ENCODE peak calls at places on chromosomes 11 and 22, in eight cellular contexts. P is heart left ventricle; C is thoracic aorta; V is pancreas; Z is aorta; Y is ovary; F is tibial nerve; T is effector memory CD4-positive, alpha-beta T cell. I is an unnamed sample.
A peak's percentile ranks its signal among the peaks of the same experiment; 100 is the strongest.

GRCh38 chr22:18103527-18104269 is 6.9 kb upstream of the TUBA8 start:
- DNase-seq in Y (no peak), Z (no peak), V (no peak), P (no peak), T (no peak), F (no peak), C (no peak), I (no peak)

GRCh38 chr22:21862386-21863242 is 4.8 kb downstream of the MAPK1 start:
- DNase-seq in T (no peak), Y (no peak), Z (no peak), F (no peak), C (no peak), P (no peak), V (no peak), I (no peak)

GRCh38 chr11:68471360-68472340 is 11.1 kb downstream of the PPP6R3 start:
- DNase-seq in Y (no peak), C (no peak), F (no peak), P (no peak), V (no peak), T (peak; percentile 38), Z (peak; percentile 67), I (no peak)

GRCh38 chr22:42884616-42885375 is 27.7 kb upstream of the ARFGAP3 start:
- DNase-seq in C (no peak), F (no peak), V (no peak), P (no peak), Y (no peak), Z (no peak), T (no peak), I (no peak)

GRCh38 chr11:69218271-69218682 is 62.5 kb downstream of the SMIM38 start:
- DNase-seq in Z (no peak), P (peak; percentile 1), V (no peak), Y (no peak), F (no peak), T (no peak), C (no peak), I (no peak)

GRCh38 chr11:128830290-128830813 is 36.7 kb downstream of the KCNJ1 start:
- DNase-seq in C (no peak), Y (no peak), F (no peak), Z (no peak), V (no peak), P (no peak), T (no peak), I (no peak)

GRCh38 chr11:84720706-84721402 is 906.3 kb downstream of the DLG2 start:
- DNase-seq in T (no peak), Z (peak; percentile 46), Y (peak; percentile 45), F (peak; percentile 11), P (peak; percentile 13), V (peak; percentile 43), C (no peak), I (peak; percentile 77)

GRCh38 chr11:132263231-132263630 is 892.8 kb downstream of the NTM start:
- DNase-seq in F (no peak), Z (no peak), T (no peak), V (no peak), P (no peak), Y (no peak), C (no peak), I (no peak)

GRCh38 chr11:1565904-1566247 is 6.2 kb downstream of the DUSP8 start:
- DNase-seq in Z (no peak), P (no peak), V (no peak), T (no peak), F (no peak), Y (no peak), C (no peak), I (no peak)

GRCh38 chr11:24422371-24422770 is 74.5 kb upstream of the LUZP2 start:
- DNase-seq in F (no peak), V (no peak), T (no peak), C (no peak), P (no peak), Z (no peak), Y (no peak), I (no peak)

GRCh38 chr22:38737302-38738060 is 18.3 kb downstream of the SUN2 start:
- DNase-seq in T (no peak), Y (no peak), F (no peak), P (no peak), V (no peak), Z (peak; percentile 33), C (no peak), I (peak; percentile 37)

GRCh38 chr11:120563698-120564572 is 52.4 kb downstream of the GRIK4 start:
- DNase-seq in Y (peak; percentile 83), T (no peak), V (no peak), Z (no peak), C (no peak), F (peak; percentile 50), P (peak; percentile 40), I (no peak)

GRCh38 chr11:63911440-63911839 is 5.5 kb downstream of the RCOR2 start:
- DNase-seq in T (no peak), C (no peak), Y (no peak), F (no peak), Z (no peak), V (no peak), P (no peak), I (no peak)

GRCh38 chr11:1033016-1033798 is 3.3 kb downstream of the MUC6 start:
- DNase-seq in C (no peak), V (peak; percentile 47), T (no peak), Z (no peak), F (no peak), P (no peak), Y (no peak), I (no peak)

DNA sequence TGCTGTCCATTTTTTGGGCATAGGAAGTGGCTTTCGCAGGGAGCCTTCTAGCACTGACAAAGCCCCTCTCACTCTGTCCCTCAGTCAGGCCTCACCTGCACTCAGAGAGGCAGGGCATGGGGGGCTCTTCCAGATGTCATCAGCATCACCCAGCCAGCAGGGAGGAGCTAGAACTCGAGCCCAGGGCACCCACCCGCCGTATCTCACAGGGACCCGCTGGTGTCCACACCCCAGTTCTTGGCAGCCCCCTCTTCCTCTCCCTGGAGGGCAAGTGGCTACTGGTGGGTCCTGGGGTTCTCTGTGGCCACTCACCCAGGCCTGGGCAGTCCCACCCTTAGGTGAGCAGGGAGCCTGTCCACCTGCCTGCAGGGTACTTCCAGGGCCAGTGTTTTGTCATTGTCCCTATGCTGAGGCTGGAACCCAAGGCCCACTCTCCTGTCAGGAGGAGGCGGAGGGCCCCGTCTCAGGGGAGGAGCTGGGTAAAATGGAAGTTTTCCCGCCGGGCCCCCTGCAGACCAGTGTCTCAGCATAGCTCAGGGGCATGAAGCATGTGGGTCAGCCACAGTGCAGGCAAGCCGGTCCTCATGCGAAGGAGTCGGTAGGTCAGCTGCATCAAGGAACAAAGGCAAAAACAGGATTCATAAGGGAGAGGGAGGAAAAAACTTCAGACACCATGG is 21.8 kb downstream of the MYO7A start:
- DNase-seq in Z (no peak), Y (no peak), T (no peak), P (no peak), V (no peak), C (no peak), F (no peak), I (peak; percentile 69)
- H3K4me1 ChIP-seq in Z (no peaks in the 10 kb centered on the region), Y (peaks cover 2% of the 10 kb centered on the region), T (peaks cover 26% of the 10 kb centered on the region), P (peaks cover 12% of the 10 kb centered on the region), V (no peaks in the 10 kb centered on the region), C (peaks cover 21% of the 10 kb centered on the region), F (peaks cover 14% of the 10 kb centered on the region), I (no peaks in the 10 kb centered on the region)

DNA sequence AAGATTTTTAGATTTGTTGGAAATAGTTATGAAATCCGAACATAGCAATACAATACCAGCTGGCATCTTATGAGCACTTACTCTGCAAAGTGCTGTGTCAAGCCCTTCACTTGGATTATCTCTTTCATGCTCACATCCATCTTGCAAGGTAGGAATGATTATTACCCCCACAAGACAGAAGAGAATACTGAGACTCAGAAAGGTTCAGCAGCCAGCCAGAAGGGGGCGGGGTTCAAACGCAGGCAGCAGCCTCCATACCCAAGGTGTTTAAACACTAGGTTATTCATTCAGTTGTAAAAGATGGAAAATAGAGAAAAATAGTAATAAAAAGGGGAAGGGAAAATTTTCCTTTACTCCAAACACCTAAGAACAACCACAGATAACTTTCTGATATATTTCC is 158.5 kb downstream of the CCDC34 start:
- DNase-seq in V (no peak), Z (no peak), P (no peak), Y (no peak), T (no peak), C (no peak), F (no peak), I (peak; percentile 50)
- H3K4me1 ChIP-seq in V (peaks cover 25% of the 10 kb centered on the region), Z (peaks cover 7% of the 10 kb centered on the region), P (peaks cover 9% of the 10 kb centered on the region), Y (peaks cover 18% of the 10 kb centered on the region), T (no peaks in the 10 kb centered on the region), C (peaks cover 10% of the 10 kb centered on the region), F (peaks cover 12% of the 10 kb centered on the region), I (no peaks in the 10 kb centered on the region)

GRCh38 chr11:122180435-122180834 is 64.4 kb upstream of the BLID start:
- DNase-seq in C (peak; percentile 60), V (no peak), Z (peak; percentile 81), F (no peak), Y (no peak), T (no peak), P (no peak), I (no peak)
- H3K4me1 ChIP-seq in C (peaks cover 69% of the 10 kb centered on the region), V (no peaks in the 10 kb centered on the region), Z (peaks cover 8% of the 10 kb centered on the region), F (no peaks in the 10 kb centered on the region), Y (peaks cover 2% of the 10 kb centered on the region), T (no peaks in the 10 kb centered on the region), P (peaks cover 6% of the 10 kb centered on the region), I (no peaks in the 10 kb centered on the region)

GRCh38 chr11:75325713-75326438 is 25.6 kb downstream of the ARRB1 start:
- DNase-seq in P (peak; percentile 52), V (peak; percentile 82), F (no peak), T (no peak), Z (peak; percentile 84), Y (peak; percentile 61), C (peak; percentile 56), I (peak; percentile 73)
- H3K4me1 ChIP-seq in P (peaks cover 11% of the 10 kb centered on the region), V (peaks cover 71% of the 10 kb centered on the region), F (peaks cover 28% of the 10 kb centered on the region), T (peaks cover 25% of the 10 kb centered on the region), Z (no peaks in the 10 kb centered on the region), Y (peaks cover 7% of the 10 kb centered on the region), C (peaks cover 10% of the 10 kb centered on the region), I (peaks cover 26% of the 10 kb centered on the region)

GRCh38 chr11:16787035-16787744 is 48.7 kb downstream of the C11orf58 start:
- DNase-seq in V (no peak), C (no peak), T (no peak), F (no peak), Z (no peak), Y (no peak), P (no peak), I (no peak)
- H3K4me1 ChIP-seq in V (peaks cover 5% of the 10 kb centered on the region), C (peaks cover 25% of the 10 kb centered on the region), T (no peaks in the 10 kb centered on the region), F (no peaks in the 10 kb centered on the region), Z (no peaks in the 10 kb centered on the region), Y (no peaks in the 10 kb centered on the region), P (peaks cover 36% of the 10 kb centered on the region), I (peaks cover 15% of the 10 kb centered on the region)

GRCh38 chr22:36337365-36338130 is 50.2 kb downstream of the MYH9 start:
- DNase-seq in T (no peak), Z (no peak), C (no peak), Y (no peak), P (no peak), F (no peak), V (no peak), I (no peak)
- H3K4me1 ChIP-seq in T (peaks cover 86% of the 10 kb centered on the region), Z (peaks cover 15% of the 10 kb centered on the region), C (peaks cover 100% of the 10 kb centered on the region), Y (peaks cover 8% of the 10 kb centered on the region), P (peaks cover 80% of the 10 kb centered on the region), F (peaks cover 68% of the 10 kb centered on the region), V (peaks cover 59% of the 10 kb centered on the region), I (peaks cover 56% of the 10 kb centered on the region)

GRCh38 chr11:82398300-82398815 is 335.3 kb downstream of the FAM181B start:
- DNase-seq in P (no peak), F (peak; percentile 14), Z (peak; percentile 46), Y (peak; percentile 37), T (no peak), V (no peak), C (no peak), I (no peak)
- H3K4me1 ChIP-seq in P (no peaks in the 10 kb centered on the region), F (no peaks in the 10 kb centered on the region), Z (no peaks in the 10 kb centered on the region), Y (peaks cover 2% of the 10 kb centered on the region), T (no peaks in the 10 kb centered on the region), V (no peaks in the 10 kb centered on the region), C (no peaks in the 10 kb centered on the region), I (no peaks in the 10 kb centered on the region)

GRCh38 chr11:62433141-62433543 is 14.3 kb downstream of the SCGB1A1 start:
- DNase-seq in Y (no peak), C (no peak), T (no peak), V (no peak), Z (no peak), P (no peak), F (no peak), I (no peak)
- H3K4me1 ChIP-seq in Y (peaks cover 13% of the 10 kb centered on the region), C (peaks cover 37% of the 10 kb centered on the region), T (no peaks in the 10 kb centered on the region), V (peaks cover 27% of the 10 kb centered on the region), Z (no peaks in the 10 kb centered on the region), P (peaks cover 10% of the 10 kb centered on the region), F (peaks cover 38% of the 10 kb centered on the region), I (no peaks in the 10 kb centered on the region)